ENCODE peak calls at places on chromosomes 12 and 14, in eight cellular contexts. O is GM12891; F is stimulated activated CD4-positive, alpha-beta T cell treated with anti-CD3 and anti-CD28 coated beads, Interleukin-1b, Interleukin-23, amount 100 ng/mL, for 24 hours; J is BE2C; M is heart right ventricle; G is GM23338; U is activated gamma-delta T cell treated with anti-CD3 and anti-CD28 coated beads, Interleukin-2, amount 50 U/mL, for 16 hours; A is anterior cingulate cortex. X is an unnamed sample.

GRCh38 chr14:54299393-54300363 is 97.1 kb upstream of the CDKN3 start:
- DNase-seq in O (no peak), F (no peak), J (peak), M (peak), G (no peak), U (no peak), A (no peak), X (no peak)

GRCh38 chr12:55696796-55697462 is 10.8 kb downstream of the ITGA7 start:
- DNase-seq in O (no peak), F (no peak), J (no peak), M (no peak), G (no peak), U (no peak), A (no peak), X (no peak)

GRCh38 chr14:56412453-56413434 is 166.9 kb upstream of the TMEM260 start:
- DNase-seq in O (no peak), F (no peak), J (no peak), M (no peak), G (no peak), U (no peak), A (no peak), X (no peak)

GRCh38 chr12:29510591-29511174 is 13.2 kb upstream of the OVCH1 start:
- DNase-seq in O (no peak), F (no peak), J (no peak), M (no peak), G (peak), U (no peak), A (no peak), X (no peak)

GRCh38 chr14:63492391-63492790 is 50.8 kb downstream of the PPP2R5E start:
- DNase-seq in O (no peak), F (no peak), J (no peak), M (no peak), G (no peak), U (no peak), A (no peak), X (no peak)

GRCh38 chr12:14774074-14774943 is 29.0 kb downstream of the WBP11 start:
- DNase-seq in O (peak), F (peak), J (peak), M (peak), G (peak), U (peak), A (peak), X (peak)

GRCh38 chr12:109519787-109520186 is 42.4 kb downstream of the UBE3B start:
- DNase-seq in O (no peak), F (no peak), J (no peak), M (no peak), G (no peak), U (no peak), A (no peak), X (no peak)

GRCh38 chr12:27610380-27610779 is 85.9 kb upstream of the REP15 start:
- DNase-seq in O (no peak), F (no peak), J (no peak), M (no peak), G (no peak), U (no peak), A (no peak), X (no peak)

GRCh38 chr14:101234588-101234937 is 326.7 kb upstream of the DIO3 start:
- DNase-seq in O (no peak), F (no peak), J (no peak), M (no peak), G (no peak), U (no peak), A (no peak), X (no peak)

X was measured in WTC11.